ENCODE peak calls at places on chromosome 10, in seven cellular contexts. One of them, this sample, is unnamed.

GRCh38 chr10:114306116-114306973 is 67.3 kb downstream of the VWA2 start:
- DNase-seq in H1: no peak
- DNase-seq in stomach: no peak
- DNase-seq in K562: no peak
- DNase-seq in SK-N-SH: no peak
- DNase-seq in tibial nerve: no peak
- DNase-seq in A549: peak; percentile 78
- DNase-seq in this sample: no peak

GRCh38 chr10:80206277-80206655 is 929 bp upstream of the ANXA11 start:
- DNase-seq in H1: no peak
- DNase-seq in stomach: no peak
- DNase-seq in K562: no peak
- DNase-seq in SK-N-SH: no peak
- DNase-seq in tibial nerve: no peak
- DNase-seq in A549: no peak
- DNase-seq in this sample: no peak

GRCh38 chr10:77374189-77374656 is 263.4 kb downstream of the KCNMA1 start:
- DNase-seq in H1: no peak
- DNase-seq in stomach: no peak
- DNase-seq in K562: no peak
- DNase-seq in SK-N-SH: no peak
- DNase-seq in tibial nerve: no peak
- DNase-seq in A549: no peak
- DNase-seq in this sample: no peak

GRCh38 chr10:38118072-38118807 is 24.1 kb downstream of the ZNF37A start:
- DNase-seq in H1: no peak
- DNase-seq in stomach: no peak
- DNase-seq in K562: no peak
- DNase-seq in SK-N-SH: no peak
- DNase-seq in tibial nerve: no peak
- DNase-seq in A549: peak; percentile 64
- DNase-seq in this sample: no peak

GRCh38 chr10:132541601-132542011 is 4.0 kb downstream of the INPP5A start:
- DNase-seq in H1: no peak
- DNase-seq in stomach: no peak
- DNase-seq in K562: no peak
- DNase-seq in SK-N-SH: no peak
- DNase-seq in tibial nerve: no peak
- DNase-seq in A549: no peak
- DNase-seq in this sample: no peak

GRCh38 chr10:5811387-5811821 is 1.8 kb downstream of the GDI2 start:
- DNase-seq in H1: no peak
- DNase-seq in stomach: no peak
- DNase-seq in K562: no peak
- DNase-seq in SK-N-SH: no peak
- DNase-seq in tibial nerve: no peak
- DNase-seq in A549: peak; percentile 6
- DNase-seq in this sample: peak; percentile 18

GRCh38 chr10:93236378-93237040 is 162.8 kb downstream of the CYP26A1 start:
- DNase-seq in H1: no peak
- DNase-seq in stomach: no peak
- DNase-seq in K562: no peak
- DNase-seq in SK-N-SH: no peak
- DNase-seq in tibial nerve: no peak
- DNase-seq in A549: no peak
- DNase-seq in this sample: no peak

GRCh38 chr10:3119796-3120459 is 52.6 kb downstream of the PFKP start:
- DNase-seq in H1: no peak
- DNase-seq in stomach: no peak
- DNase-seq in K562: peak; percentile 51
- DNase-seq in SK-N-SH: peak; percentile 77
- DNase-seq in tibial nerve: no peak
- DNase-seq in A549: peak; percentile 56
- DNase-seq in this sample: no peak

GRCh38 chr10:29896053-29896452 is 163.3 kb downstream of the JCAD start:
- DNase-seq in H1: no peak
- DNase-seq in stomach: no peak
- DNase-seq in K562: no peak
- DNase-seq in SK-N-SH: no peak
- DNase-seq in tibial nerve: no peak
- DNase-seq in A549: no peak
- DNase-seq in this sample: no peak

GRCh38 chr10:3330687-3331086 is 158.1 kb upstream of the PITRM1 start:
- DNase-seq in H1: no peak
- DNase-seq in stomach: no peak
- DNase-seq in K562: no peak
- DNase-seq in SK-N-SH: no peak
- DNase-seq in tibial nerve: peak; percentile 25
- DNase-seq in A549: peak; percentile 46
- DNase-seq in this sample: no peak

GRCh38 chr10:59124187-59124586 is 52.3 kb upstream of the PHYHIPL start:
- DNase-seq in H1: no peak
- DNase-seq in stomach: no peak
- DNase-seq in K562: no peak
- DNase-seq in SK-N-SH: no peak
- DNase-seq in tibial nerve: no peak
- DNase-seq in A549: no peak
- DNase-seq in this sample: no peak

GRCh38 chr10:83603708-83604107 is 535.6 kb upstream of the GHITM start:
- DNase-seq in H1: no peak
- DNase-seq in stomach: no peak
- DNase-seq in K562: no peak
- DNase-seq in SK-N-SH: no peak
- DNase-seq in tibial nerve: no peak
- DNase-seq in A549: no peak
- DNase-seq in this sample: no peak

GRCh38 chr10:73997479-73997805 is 474 bp upstream of the VCL start:
- DNase-seq in H1: no peak
- DNase-seq in stomach: no peak
- DNase-seq in K562: no peak
- DNase-seq in SK-N-SH: no peak
- DNase-seq in tibial nerve: no peak
- DNase-seq in A549: no peak
- DNase-seq in this sample: no peak

GRCh38 chr10:79390551-79391229 is 43.4 kb downstream of the PPIF start:
- DNase-seq in H1: no peak
- DNase-seq in stomach: peak; percentile 21
- DNase-seq in K562: peak; percentile 87
- DNase-seq in SK-N-SH: peak; percentile 32
- DNase-seq in tibial nerve: no peak
- DNase-seq in A549: no peak
- DNase-seq in this sample: no peak

GRCh38 chr10:79069325-79070090 is 742 bp downstream of the ZMIZ1 start:
- DNase-seq in H1: no peak
- DNase-seq in stomach: peak; percentile 61
- DNase-seq in K562: peak; percentile 79
- DNase-seq in SK-N-SH: peak; percentile 73
- DNase-seq in tibial nerve: no peak
- DNase-seq in A549: peak; percentile 29
- DNase-seq in this sample: no peak

GRCh38 chr10:59606551-59606961 is 103.1 kb downstream of the SLC16A9 start:
- DNase-seq in H1: no peak
- DNase-seq in stomach: no peak
- DNase-seq in K562: no peak
- DNase-seq in SK-N-SH: peak; percentile 55
- DNase-seq in tibial nerve: no peak
- DNase-seq in A549: no peak
- DNase-seq in this sample: no peak

GRCh38 chr10:70378122-70378521 is 4.3 kb downstream of the LRRC20 start:
- DNase-seq in H1: no peak
- DNase-seq in stomach: no peak
- DNase-seq in K562: no peak
- DNase-seq in SK-N-SH: no peak
- DNase-seq in tibial nerve: no peak
- DNase-seq in A549: peak; percentile 81
- DNase-seq in this sample: no peak
- TF ChIP-seq EP300 in H1: no peak
- TF ChIP-seq EP300 in stomach: no peak
- TF ChIP-seq EP300 in K562: no peak
- TF ChIP-seq EP300 in SK-N-SH: no peak
- TF ChIP-seq EP300 in tibial nerve: no peak
- TF ChIP-seq EP300 in A549: peak; percentile 50
- TF ChIP-seq EP300 in this sample: no peak

GRCh38 chr10:102644066-102644645 is at the start of gene TRIM8:
- DNase-seq in H1: no peak
- DNase-seq in stomach: peak; percentile 56
- DNase-seq in K562: peak; percentile 41
- DNase-seq in SK-N-SH: peak; percentile 66
- DNase-seq in tibial nerve: no peak
- DNase-seq in A549: peak; percentile 61
- DNase-seq in this sample: peak; percentile 55
- TF ChIP-seq EP300 in H1: no peak
- TF ChIP-seq EP300 in stomach: no peak
- TF ChIP-seq EP300 in K562: no peak
- TF ChIP-seq EP300 in SK-N-SH: no peak
- TF ChIP-seq EP300 in tibial nerve: no peak
- TF ChIP-seq EP300 in A549: no peak
- TF ChIP-seq EP300 in this sample: no peak

DNA sequence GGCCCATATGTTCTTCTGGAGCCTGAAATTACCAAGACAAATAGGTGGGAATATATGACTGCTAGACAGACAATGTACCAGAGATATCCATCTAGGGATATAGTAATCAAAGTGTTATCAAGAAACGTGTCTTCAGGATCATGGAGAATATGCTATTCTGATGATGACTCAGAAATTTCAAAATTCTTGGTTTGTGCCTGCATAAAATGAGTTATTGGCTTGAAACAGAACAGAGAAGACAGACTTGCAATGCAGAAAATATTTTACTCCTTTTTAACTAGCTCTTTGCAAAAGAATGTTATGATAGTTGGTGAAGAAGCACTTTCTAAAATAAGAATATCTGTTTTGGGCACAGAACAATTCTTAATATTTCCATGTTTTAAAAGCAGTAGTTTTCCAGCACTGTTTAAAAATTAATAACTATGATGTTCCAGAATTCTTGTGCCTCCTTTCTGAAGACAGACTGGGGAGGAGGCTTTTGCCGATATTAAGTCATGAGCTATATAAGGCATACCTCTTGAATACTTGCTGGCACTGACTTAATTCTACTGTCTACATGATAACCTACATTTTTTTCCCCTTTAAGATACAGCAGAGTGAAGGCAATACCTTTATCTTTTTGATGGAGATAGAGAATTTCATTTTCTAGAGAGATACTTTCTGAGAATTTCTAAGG is 34.4 kb upstream of the CABCOCO1 start:
- DNase-seq in H1: no peak
- DNase-seq in stomach: no peak
- DNase-seq in K562: no peak
- DNase-seq in SK-N-SH: no peak
- DNase-seq in tibial nerve: no peak
- DNase-seq in A549: no peak
- DNase-seq in this sample: no peak
- TF ChIP-seq EP300 in H1: no peak
- TF ChIP-seq EP300 in stomach: no peak
- TF ChIP-seq EP300 in K562: no peak
- TF ChIP-seq EP300 in SK-N-SH: no peak
- TF ChIP-seq EP300 in tibial nerve: no peak
- TF ChIP-seq EP300 in A549: no peak
- TF ChIP-seq EP300 in this sample: no peak

DNA sequence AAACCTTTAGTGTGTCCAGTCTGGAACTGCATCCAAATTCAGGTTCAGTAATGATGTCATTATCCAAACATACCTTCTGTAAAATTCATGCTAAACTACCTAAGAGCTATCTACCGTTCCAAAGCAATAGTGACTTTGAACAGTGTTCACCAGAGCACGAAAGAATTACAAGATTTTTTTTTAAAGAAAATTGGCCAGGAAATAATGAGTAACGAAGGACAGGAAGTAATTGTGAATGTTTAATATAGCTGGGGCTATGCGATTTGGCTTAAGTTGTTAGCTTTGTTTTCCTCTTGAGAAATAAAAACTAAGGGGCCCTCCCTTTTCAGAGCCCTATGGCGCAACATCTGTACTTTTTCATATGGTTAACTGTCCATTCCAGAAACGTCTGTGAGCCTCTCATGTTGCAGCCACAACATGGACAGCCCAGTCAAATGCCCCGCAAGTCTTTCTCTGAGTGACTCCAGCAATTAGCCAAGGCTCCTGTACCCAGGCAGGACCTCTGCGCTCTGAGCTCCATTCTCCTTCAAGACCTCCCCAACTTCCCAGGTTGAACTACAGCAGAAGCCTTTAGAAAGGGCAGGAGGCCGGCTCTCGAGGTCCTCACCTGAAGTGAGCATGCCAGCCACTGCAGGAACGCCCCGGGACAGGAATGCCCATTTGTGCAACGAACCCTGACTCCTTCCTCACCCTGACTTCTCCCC is 622 bp upstream of the FAS start:
- DNase-seq in H1: no peak
- DNase-seq in stomach: peak; percentile 26
- DNase-seq in K562: no peak
- DNase-seq in SK-N-SH: no peak
- DNase-seq in tibial nerve: no peak
- DNase-seq in A549: no peak
- DNase-seq in this sample: no peak
- TF ChIP-seq EP300 in H1: no peak
- TF ChIP-seq EP300 in stomach: no peak
- TF ChIP-seq EP300 in K562: no peak
- TF ChIP-seq EP300 in SK-N-SH: no peak
- TF ChIP-seq EP300 in tibial nerve: no peak
- TF ChIP-seq EP300 in A549: no peak
- TF ChIP-seq EP300 in this sample: no peak

GRCh38 chr10:10564081-10564480 is 453.6 kb upstream of the CELF2 start:
- DNase-seq in H1: no peak
- DNase-seq in stomach: no peak
- DNase-seq in K562: no peak
- DNase-seq in SK-N-SH: no peak
- DNase-seq in tibial nerve: no peak
- DNase-seq in A549: no peak
- DNase-seq in this sample: no peak
- TF ChIP-seq EP300 in H1: no peak
- TF ChIP-seq EP300 in stomach: no peak
- TF ChIP-seq EP300 in K562: no peak
- TF ChIP-seq EP300 in SK-N-SH: no peak
- TF ChIP-seq EP300 in tibial nerve: no peak
- TF ChIP-seq EP300 in A549: no peak
- TF ChIP-seq EP300 in this sample: no peak